ENCODE peak calls at places on chromosomes 12 and 14, in six cellular contexts. M, D, T, R, U and G are unnamed samples.

GRCh38 chr12:122125452-122126341 is 47.1 kb downstream of the MLXIP start:
- DNase-seq in M (no peak), R (no peak), U (no peak), T (no peak), D (no peak), G (no peak)

GRCh38 chr12:6614513-6615177 is 7.5 kb upstream of the CHD4 start:
- DNase-seq in T (no peak), U (no peak), D (no peak), R (peak), M (no peak), G (peak)

GRCh38 chr12:39912211-39912980 is 193.5 kb downstream of the SLC2A13 start:
- DNase-seq in M (no peak), R (no peak), T (no peak), D (peak), U (no peak), G (peak)

GRCh38 chr14:53509227-53509822 is 356.2 kb upstream of the DDHD1 start:
- DNase-seq in M (peak), T (peak), R (peak), U (no peak), D (peak), G (peak)

GRCh38 chr12:118840399-118840798 is 140.9 kb upstream of the SRRM4 start:
- DNase-seq in T (no peak), D (no peak), U (no peak), R (no peak), M (no peak), G (no peak)

GRCh38 chr14:100824156-100824555 is 1.8 kb upstream of the MEG3 start:
- DNase-seq in U (no peak), R (peak), M (peak), T (peak), D (no peak), G (peak)

GRCh38 chr14:23537351-23538048 is 14.1 kb downstream of the ZFHX2 start:
- DNase-seq in T (no peak), M (no peak), D (peak), R (no peak), U (no peak), G (peak)

GRCh38 chr14:84036863-84037262 is 1493.1 kb upstream of the FLRT2 start:
- DNase-seq in D (peak), M (peak), R (peak), U (peak), T (peak), G (peak)

GRCh38 chr12:5554711-5555110 is 122.8 kb downstream of the NTF3 start:
- DNase-seq in D (no peak), R (peak), T (peak), M (peak), U (no peak), G (no peak)

GRCh38 chr12:74043343-74043742 is 494.3 kb upstream of the ATXN7L3B start:
- DNase-seq in U (no peak), D (peak), T (peak), R (peak), M (peak), G (peak)

GRCh38 chr14:98056946-98057345 is 1215.1 kb downstream of the BCL11B start:
- DNase-seq in D (no peak), R (no peak), M (no peak), T (no peak), U (no peak), G (no peak)

GRCh38 chr12:130465046-130465445 is 127.4 kb downstream of the PIWIL1 start:
- DNase-seq in M (no peak), U (no peak), D (no peak), T (no peak), R (no peak), G (no peak)

GRCh38 chr12:23528316-23528715 is 421.2 kb downstream of the SOX5 start:
- DNase-seq in T (no peak), M (no peak), U (no peak), R (no peak), D (peak), G (peak)

GRCh38 chr14:65079788-65080187 is 22.5 kb downstream of the MAX start:
- DNase-seq in U (no peak), T (no peak), M (no peak), R (no peak), D (no peak), G (no peak)

GRCh38 chr12:3084742-3085141 is 7.6 kb downstream of the TSPAN9 start:
- DNase-seq in D (no peak), T (no peak), M (no peak), U (no peak), R (no peak), G (no peak)

GRCh38 chr12:6104027-6104426 is 20.4 kb downstream of the VWF start:
- DNase-seq in R (no peak), D (no peak), T (peak), U (no peak), M (peak), G (no peak)

GRCh38 chr14:72845196-72845595 is 48.7 kb downstream of the DPF3 start:
- DNase-seq in R (no peak), U (no peak), T (no peak), D (no peak), M (no peak), G (no peak)

GRCh38 chr12:10753066-10753465 is 29.9 kb upstream of the YBX3 start:
- DNase-seq in M (peak), U (no peak), R (peak), T (peak), D (peak), G (peak)

GRCh38 chr14:105204206-105204930 is 23.3 kb upstream of the NUDT14 start:
- DNase-seq in D (peak), R (no peak), T (no peak), U (no peak), M (no peak), G (peak)

GRCh38 chr14:86166541-86166940 is 636.6 kb downstream of the FLRT2 start:
- DNase-seq in R (no peak), U (no peak), M (no peak), D (no peak), T (no peak), G (no peak)

GRCh38 chr14:60650382-60650961 is 1.2 kb upstream of the SIX1 start:
- DNase-seq in T (no peak), R (no peak), U (no peak), D (peak), M (no peak), G (peak)

DNA sequence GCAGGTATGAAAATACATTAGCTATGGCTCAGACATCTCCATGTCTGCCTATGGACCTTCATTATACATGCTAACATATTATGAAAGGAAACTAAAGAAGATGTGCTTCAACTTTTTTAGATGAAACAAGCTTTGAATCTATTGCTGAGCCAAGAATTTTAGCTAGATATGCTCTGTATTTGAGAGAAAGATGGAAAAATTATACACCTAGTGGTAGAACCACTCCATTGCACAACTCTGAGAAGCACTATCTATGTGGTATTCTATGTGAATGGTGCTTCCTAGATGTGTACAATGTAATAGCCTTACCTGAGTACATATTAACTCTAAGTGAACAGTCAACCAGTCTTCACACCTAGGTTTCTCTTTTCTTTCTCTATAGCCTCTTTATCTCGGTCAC is 17.3 kb downstream of the EPYC start:
- DNase-seq in M (no peak), U (no peak), R (no peak), T (no peak), D (no peak), G (no peak)
- TF ChIP-seq CTCF in M (peak), U (no peak), R (peak), T (no peak), D (no peak), G (no peak)

DNA sequence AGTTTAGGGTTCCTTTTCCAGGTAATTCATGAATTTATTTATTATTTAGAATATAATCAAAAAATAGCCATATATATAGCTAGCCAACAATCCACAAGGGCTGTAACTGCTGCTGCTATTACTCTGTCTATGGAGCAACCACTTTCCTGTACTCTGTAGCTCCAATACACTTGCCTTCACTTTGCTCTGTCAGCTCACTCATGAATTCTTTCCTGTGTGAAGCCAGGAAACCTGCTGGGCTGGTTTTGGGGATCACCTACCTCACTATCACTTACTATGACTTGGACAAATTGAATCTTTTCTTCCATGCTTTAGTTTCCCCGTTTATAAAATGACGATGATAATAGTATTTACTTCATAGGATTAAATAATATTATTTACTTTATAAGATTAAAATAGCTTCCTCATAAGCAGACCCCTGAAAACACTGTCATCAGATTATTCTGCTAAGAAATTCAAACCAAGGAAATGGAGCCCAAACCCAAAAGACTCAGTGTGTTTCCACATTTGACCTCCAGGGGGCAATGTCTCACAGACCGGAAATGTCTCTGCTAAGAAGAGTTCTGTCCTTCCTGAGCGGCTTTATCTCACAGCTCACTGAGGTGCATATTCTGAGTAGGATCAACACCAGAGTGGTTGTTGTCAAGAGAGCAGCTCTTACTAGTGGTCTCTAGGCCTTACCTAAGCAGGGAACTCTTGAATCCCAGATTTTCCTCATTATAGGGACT is 457.1 kb downstream of the DAD1 start:
- DNase-seq in M (no peak), T (no peak), R (no peak), U (no peak), D (no peak), G (peak)
- TF ChIP-seq CTCF in M (peak), T (peak), R (peak), U (peak), D (peak), G (peak)

GRCh38 chr14:102507891-102508312 is 1.7 kb downstream of the ANKRD9 start:
- DNase-seq in U (no peak), R (no peak), D (no peak), M (no peak), T (no peak), G (peak)
- TF ChIP-seq CTCF in U (no peak), R (peak), D (peak), M (peak), T (no peak), G (peak)

GRCh38 chr14:102672410-102672960 is 80.0 kb downstream of the RCOR1 start:
- DNase-seq in U (no peak), R (no peak), T (no peak), D (no peak), M (no peak), G (no peak)
- TF ChIP-seq CTCF in U (no peak), R (no peak), T (no peak), D (no peak), M (peak), G (no peak)

DNA sequence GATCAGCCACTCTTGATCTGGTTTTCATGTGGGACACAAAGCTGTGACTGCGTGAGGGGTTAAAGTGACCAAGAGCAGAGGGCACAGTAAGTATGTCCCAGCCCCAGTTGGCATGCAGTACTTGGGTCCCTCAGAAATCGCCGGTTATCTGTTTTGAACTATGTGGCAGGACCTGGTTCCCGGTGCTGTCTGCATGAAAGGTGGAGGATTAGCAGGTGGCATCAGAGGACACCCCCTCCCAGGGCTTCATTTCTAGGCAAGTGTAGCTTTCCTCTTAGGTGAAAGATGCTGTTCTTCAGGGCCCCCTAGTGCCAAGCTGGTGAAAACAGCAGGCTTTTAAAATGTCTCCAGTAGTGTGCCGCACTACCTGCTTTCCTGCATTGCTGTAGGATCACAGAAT is 57.1 kb downstream of the ATG14 start:
- DNase-seq in M (peak), U (no peak), T (peak), D (peak), R (peak), G (peak)
- TF ChIP-seq CTCF in M (peak), U (peak), T (peak), D (peak), R (peak), G (peak)

GRCh38 chr12:65232490-65233077 is 45.9 kb upstream of the MSRB3 start:
- DNase-seq in D (peak), R (peak), U (no peak), T (peak), M (peak), G (peak)
- TF ChIP-seq CTCF in D (peak), R (peak), U (no peak), T (no peak), M (peak), G (no peak)

GRCh38 chr14:55721353-55721752 is 141.3 kb downstream of the KTN1 start:
- DNase-seq in D (peak), R (peak), U (no peak), T (peak), M (peak), G (peak)
- TF ChIP-seq CTCF in D (peak), R (no peak), U (no peak), T (no peak), M (no peak), G (peak)

DNA sequence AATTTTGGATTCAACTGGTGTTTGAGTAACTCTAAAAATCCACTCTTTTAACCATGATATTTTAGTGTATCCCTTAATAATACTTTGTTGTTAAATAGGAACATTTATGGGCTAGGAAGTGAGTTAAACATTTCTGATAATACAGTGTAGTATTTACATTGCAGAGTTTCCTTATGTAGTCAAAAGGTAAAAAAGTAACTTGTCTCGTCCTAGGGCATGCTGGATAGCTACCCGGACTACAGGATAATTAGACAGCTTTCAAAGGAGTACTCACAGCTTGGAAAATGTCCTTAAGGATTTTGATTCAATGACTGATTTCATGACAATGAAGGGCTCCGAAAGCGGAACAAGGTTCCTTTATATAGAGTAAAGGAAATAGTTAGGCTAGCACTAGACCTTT is 14.5 kb upstream of the KITLG start:
- DNase-seq in M (no peak), R (no peak), U (no peak), T (no peak), D (no peak), G (no peak)
- TF ChIP-seq CTCF in M (no peak), R (no peak), U (no peak), T (no peak), D (no peak), G (no peak)

GRCh38 chr12:71125515-71125914 is 32.3 kb downstream of the TSPAN8 start:
- DNase-seq in R (no peak), U (no peak), T (no peak), D (no peak), M (no peak), G (no peak)
- TF ChIP-seq CTCF in R (no peak), U (no peak), T (no peak), D (no peak), M (no peak), G (no peak)